ENCODE peak calls at places on chromosome X, in nine cellular contexts. One of them, this sample, is unnamed.

GRCh38 chrX:151019837-151020236 is 36.7 kb downstream of the HMGB3 start:
- DNase-seq in body of pancreas: no peak
- DNase-seq in bronchial epithelial cell: peak; percentile 74
- DNase-seq in NB4: no peak
- DNase-seq in GM23248: peak; percentile 55
- DNase-seq in astrocyte of the spinal cord: no peak
- DNase-seq in lower lobe of right lung: no peak
- DNase-seq in ovary: no peak
- DNase-seq in brain microvascular endothelial cell: peak; percentile 4
- DNase-seq in this sample: no peak

GRCh38 chrX:119757979-119758681 is at the start of gene SOWAHD:
- DNase-seq in bronchial epithelial cell: peak; percentile 6
- DNase-seq in body of pancreas: peak; percentile 47
- DNase-seq in brain microvascular endothelial cell: no peak
- DNase-seq in ovary: peak; percentile 33
- DNase-seq in GM23248: peak; percentile 49
- DNase-seq in astrocyte of the spinal cord: no peak
- DNase-seq in NB4: peak; percentile 78
- DNase-seq in lower lobe of right lung: peak; percentile 63
- DNase-seq in this sample: peak; percentile 77

GRCh38 chrX:73944582-73944947 is 359.4 kb upstream of the ZCCHC13 start:
- DNase-seq in GM23248: peak; percentile 40
- DNase-seq in brain microvascular endothelial cell: no peak
- DNase-seq in ovary: no peak
- DNase-seq in body of pancreas: no peak
- DNase-seq in astrocyte of the spinal cord: no peak
- DNase-seq in bronchial epithelial cell: no peak
- DNase-seq in NB4: no peak
- DNase-seq in lower lobe of right lung: no peak
- DNase-seq in this sample: no peak

GRCh38 chrX:45142185-45142584 is 58.5 kb downstream of the DIPK2B start:
- DNase-seq in astrocyte of the spinal cord: no peak
- DNase-seq in NB4: no peak
- DNase-seq in bronchial epithelial cell: no peak
- DNase-seq in GM23248: no peak
- DNase-seq in body of pancreas: no peak
- DNase-seq in brain microvascular endothelial cell: no peak
- DNase-seq in ovary: no peak
- DNase-seq in lower lobe of right lung: no peak
- DNase-seq in this sample: no peak

GRCh38 chrX:23845316-23845932 is 62.3 kb downstream of the APOO start:
- DNase-seq in NB4: peak; percentile 20
- DNase-seq in ovary: no peak
- DNase-seq in bronchial epithelial cell: peak; percentile 34
- DNase-seq in GM23248: no peak
- DNase-seq in astrocyte of the spinal cord: peak; percentile 5
- DNase-seq in body of pancreas: peak; percentile 17
- DNase-seq in lower lobe of right lung: no peak
- DNase-seq in brain microvascular endothelial cell: no peak
- DNase-seq in this sample: no peak

GRCh38 chrX:134484039-134484438 is 24.1 kb downstream of the HPRT1 start:
- DNase-seq in NB4: peak; percentile 59
- DNase-seq in lower lobe of right lung: no peak
- DNase-seq in ovary: no peak
- DNase-seq in brain microvascular endothelial cell: no peak
- DNase-seq in astrocyte of the spinal cord: peak; percentile 65
- DNase-seq in bronchial epithelial cell: peak; percentile 65
- DNase-seq in GM23248: peak; percentile 45
- DNase-seq in body of pancreas: no peak
- DNase-seq in this sample: no peak

GRCh38 chrX:137424679-137425078 is 141.2 kb upstream of the ZIC3 start:
- DNase-seq in NB4: no peak
- DNase-seq in ovary: no peak
- DNase-seq in lower lobe of right lung: no peak
- DNase-seq in bronchial epithelial cell: no peak
- DNase-seq in GM23248: no peak
- DNase-seq in body of pancreas: no peak
- DNase-seq in brain microvascular endothelial cell: no peak
- DNase-seq in astrocyte of the spinal cord: no peak
- DNase-seq in this sample: no peak

GRCh38 chrX:147920161-147920666 is 8.5 kb downstream of the FMR1 start:
- DNase-seq in ovary: no peak
- DNase-seq in brain microvascular endothelial cell: no peak
- DNase-seq in astrocyte of the spinal cord: no peak
- DNase-seq in lower lobe of right lung: no peak
- DNase-seq in GM23248: no peak
- DNase-seq in body of pancreas: no peak
- DNase-seq in bronchial epithelial cell: no peak
- DNase-seq in NB4: no peak
- DNase-seq in this sample: no peak

GRCh38 chrX:110462957-110463356 is 104.3 kb downstream of the RTL9 start:
- DNase-seq in bronchial epithelial cell: no peak
- DNase-seq in GM23248: peak; percentile 14
- DNase-seq in lower lobe of right lung: no peak
- DNase-seq in brain microvascular endothelial cell: no peak
- DNase-seq in astrocyte of the spinal cord: no peak
- DNase-seq in ovary: no peak
- DNase-seq in body of pancreas: no peak
- DNase-seq in NB4: no peak
- DNase-seq in this sample: no peak

GRCh38 chrX:15549189-15550012 is 48.8 kb downstream of the BMX start:
- DNase-seq in bronchial epithelial cell: no peak
- DNase-seq in lower lobe of right lung: no peak
- DNase-seq in astrocyte of the spinal cord: no peak
- DNase-seq in ovary: no peak
- DNase-seq in NB4: peak; percentile 9
- DNase-seq in brain microvascular endothelial cell: no peak
- DNase-seq in GM23248: no peak
- DNase-seq in body of pancreas: no peak
- DNase-seq in this sample: no peak

GRCh38 chrX:126552313-126553022 is at the start of gene DCAF12L1:
- DNase-seq in NB4: no peak
- DNase-seq in bronchial epithelial cell: no peak
- DNase-seq in GM23248: no peak
- DNase-seq in astrocyte of the spinal cord: no peak
- DNase-seq in brain microvascular endothelial cell: no peak
- DNase-seq in body of pancreas: no peak
- DNase-seq in lower lobe of right lung: no peak
- DNase-seq in ovary: peak; percentile 47
- DNase-seq in this sample: peak; percentile 79

GRCh38 chrX:51435101-51435500 is 61.3 kb downstream of the NUDT11 start:
- DNase-seq in body of pancreas: no peak
- DNase-seq in astrocyte of the spinal cord: no peak
- DNase-seq in GM23248: no peak
- DNase-seq in ovary: no peak
- DNase-seq in bronchial epithelial cell: peak; percentile 4
- DNase-seq in NB4: no peak
- DNase-seq in lower lobe of right lung: no peak
- DNase-seq in brain microvascular endothelial cell: no peak
- DNase-seq in this sample: no peak

DNA sequence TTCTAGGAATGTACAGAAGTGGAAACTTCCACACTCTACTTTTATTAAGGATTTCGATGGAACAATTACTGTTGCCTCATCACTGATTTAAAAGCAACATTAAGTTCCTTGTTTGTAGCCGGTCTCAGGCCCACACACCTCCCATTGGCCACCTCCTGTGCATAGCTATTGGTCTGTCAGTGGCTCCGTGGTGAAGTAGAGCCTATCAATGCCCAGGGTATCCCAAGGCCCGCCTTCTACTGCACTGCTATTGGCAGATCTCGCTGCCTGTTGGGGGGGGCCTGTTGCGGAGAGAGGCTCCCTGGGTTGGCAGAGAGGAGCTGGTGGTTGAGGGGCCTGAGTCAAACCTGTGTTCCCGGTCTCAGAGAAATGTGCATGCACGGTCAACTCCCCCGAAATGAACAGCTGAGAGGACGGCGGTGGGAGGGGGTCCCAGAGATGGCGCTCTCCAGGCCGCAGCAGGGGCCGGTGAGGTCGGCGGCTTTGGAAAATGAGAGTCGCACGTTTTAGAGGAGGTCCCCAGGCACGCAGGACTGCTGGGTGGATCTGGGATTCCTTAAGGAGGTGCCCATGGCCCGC is 4.9 kb upstream of the ARAF start:
- DNase-seq in NB4: peak; percentile 45
- DNase-seq in brain microvascular endothelial cell: peak; percentile 92
- DNase-seq in GM23248: peak; percentile 93
- DNase-seq in body of pancreas: peak; percentile 92
- DNase-seq in ovary: peak; percentile 84
- DNase-seq in lower lobe of right lung: peak; percentile 90
- DNase-seq in astrocyte of the spinal cord: peak; percentile 93
- DNase-seq in bronchial epithelial cell: peak; percentile 86
- DNase-seq in this sample: peak; percentile 95
- H3K4me3 ChIP-seq in NB4: no peak overlapping the region
- H3K4me3 ChIP-seq in brain microvascular endothelial cell: peak overlapping the region; percentile 58
- H3K4me3 ChIP-seq in GM23248: peak overlapping the region; percentile 74
- H3K4me3 ChIP-seq in body of pancreas: no peak overlapping the region
- H3K4me3 ChIP-seq in ovary: peak overlapping the region; percentile 34
- H3K4me3 ChIP-seq in lower lobe of right lung: peak overlapping the region; percentile 51
- H3K4me3 ChIP-seq in astrocyte of the spinal cord: peak overlapping the region; percentile 43
- H3K4me3 ChIP-seq in bronchial epithelial cell: peak overlapping the region; percentile 51
- H3K4me3 ChIP-seq in this sample: peak overlapping the region; percentile 61

DNA sequence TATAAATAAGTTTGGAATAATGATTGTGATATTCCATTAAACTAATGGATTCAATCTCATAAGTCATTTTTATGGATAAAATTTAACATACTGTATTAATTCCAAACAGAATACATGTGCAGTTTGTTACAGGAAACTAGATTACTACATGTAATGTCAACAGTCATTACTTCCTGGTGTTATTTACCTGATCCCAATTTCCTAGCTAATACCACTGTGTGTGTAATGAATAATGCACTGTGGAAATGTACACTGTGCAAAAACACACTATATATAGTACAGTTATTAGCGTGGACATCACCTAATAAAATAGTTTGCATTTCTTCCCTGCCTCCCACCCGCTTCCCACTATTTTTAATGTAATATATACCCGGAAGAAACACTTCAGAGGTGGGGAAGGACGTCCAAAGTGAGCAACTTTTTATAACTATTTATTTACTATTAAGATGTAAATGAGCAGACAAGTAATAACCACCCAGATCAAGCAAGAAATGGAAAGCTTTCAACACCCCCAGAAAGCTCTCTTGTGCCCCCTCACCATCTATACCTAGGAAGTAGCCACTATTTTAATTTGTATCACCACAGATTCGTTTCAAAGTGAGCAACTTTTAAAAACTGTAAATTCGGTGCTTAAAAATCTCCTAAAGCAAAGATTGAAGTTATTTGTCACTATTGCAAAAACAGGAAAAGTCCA is 219.1 kb downstream of the THOC2 start:
- DNase-seq in GM23248: no peak
- DNase-seq in astrocyte of the spinal cord: no peak
- DNase-seq in lower lobe of right lung: no peak
- DNase-seq in brain microvascular endothelial cell: no peak
- DNase-seq in body of pancreas: no peak
- DNase-seq in ovary: no peak
- DNase-seq in bronchial epithelial cell: no peak
- DNase-seq in NB4: no peak
- DNase-seq in this sample: no peak
- H3K4me3 ChIP-seq in GM23248: no peak overlapping the region
- H3K4me3 ChIP-seq in astrocyte of the spinal cord: no peak overlapping the region
- H3K4me3 ChIP-seq in lower lobe of right lung: no peak overlapping the region
- H3K4me3 ChIP-seq in brain microvascular endothelial cell: no peak overlapping the region
- H3K4me3 ChIP-seq in body of pancreas: no peak overlapping the region
- H3K4me3 ChIP-seq in ovary: no peak overlapping the region
- H3K4me3 ChIP-seq in bronchial epithelial cell: peak overlapping the region; percentile 32
- H3K4me3 ChIP-seq in NB4: no peak overlapping the region
- H3K4me3 ChIP-seq in this sample: no peak overlapping the region

DNA sequence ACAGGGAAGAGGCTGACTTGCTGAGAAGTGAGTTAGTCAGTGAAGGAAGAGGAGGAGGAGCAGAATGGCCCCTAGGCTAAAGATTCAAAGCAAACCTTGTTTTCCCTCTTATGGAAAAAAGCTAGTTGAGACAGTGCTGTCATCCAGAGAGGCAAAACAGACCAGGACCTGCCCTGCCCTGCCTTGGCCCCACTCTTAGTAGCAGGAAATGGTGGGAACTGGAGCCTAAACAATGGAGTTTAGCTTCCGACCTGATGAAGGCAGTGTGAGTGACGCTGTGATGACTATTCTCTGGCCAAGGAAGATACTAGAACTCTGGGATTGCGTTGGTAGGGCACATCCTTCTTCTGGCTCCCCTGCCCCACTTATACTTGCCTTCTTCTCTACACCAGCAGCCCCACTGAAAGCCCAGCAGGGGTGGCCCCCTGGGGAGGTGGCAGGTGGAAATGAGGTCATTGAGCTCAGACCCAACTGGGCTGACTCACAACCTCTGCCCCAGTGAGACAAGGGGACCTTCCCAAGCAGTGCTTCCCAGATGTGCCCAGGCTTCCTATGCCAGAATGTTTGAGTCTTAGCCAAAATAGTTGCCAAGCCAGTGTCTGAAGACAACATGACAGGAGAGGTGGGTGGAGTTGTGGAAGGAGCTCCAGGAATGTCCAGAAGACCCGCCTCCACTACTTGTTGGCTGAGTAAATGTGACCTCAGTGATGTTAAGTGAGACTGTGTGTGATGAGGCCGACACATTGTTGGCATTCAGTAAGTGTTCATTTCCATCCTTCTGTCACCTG is 38.8 kb downstream of the MSN start:
- DNase-seq in lower lobe of right lung: no peak
- DNase-seq in ovary: no peak
- DNase-seq in body of pancreas: peak; percentile 15
- DNase-seq in brain microvascular endothelial cell: peak; percentile 46
- DNase-seq in NB4: peak; percentile 57
- DNase-seq in astrocyte of the spinal cord: peak; percentile 54
- DNase-seq in bronchial epithelial cell: peak; percentile 88
- DNase-seq in GM23248: peak; percentile 83
- DNase-seq in this sample: no peak
- H3K4me3 ChIP-seq in lower lobe of right lung: no peak overlapping the region
- H3K4me3 ChIP-seq in ovary: no peak overlapping the region
- H3K4me3 ChIP-seq in body of pancreas: no peak overlapping the region
- H3K4me3 ChIP-seq in brain microvascular endothelial cell: no peak overlapping the region
- H3K4me3 ChIP-seq in NB4: no peak overlapping the region
- H3K4me3 ChIP-seq in astrocyte of the spinal cord: no peak overlapping the region
- H3K4me3 ChIP-seq in bronchial epithelial cell: no peak overlapping the region
- H3K4me3 ChIP-seq in GM23248: no peak overlapping the region
- H3K4me3 ChIP-seq in this sample: no peak overlapping the region

DNA sequence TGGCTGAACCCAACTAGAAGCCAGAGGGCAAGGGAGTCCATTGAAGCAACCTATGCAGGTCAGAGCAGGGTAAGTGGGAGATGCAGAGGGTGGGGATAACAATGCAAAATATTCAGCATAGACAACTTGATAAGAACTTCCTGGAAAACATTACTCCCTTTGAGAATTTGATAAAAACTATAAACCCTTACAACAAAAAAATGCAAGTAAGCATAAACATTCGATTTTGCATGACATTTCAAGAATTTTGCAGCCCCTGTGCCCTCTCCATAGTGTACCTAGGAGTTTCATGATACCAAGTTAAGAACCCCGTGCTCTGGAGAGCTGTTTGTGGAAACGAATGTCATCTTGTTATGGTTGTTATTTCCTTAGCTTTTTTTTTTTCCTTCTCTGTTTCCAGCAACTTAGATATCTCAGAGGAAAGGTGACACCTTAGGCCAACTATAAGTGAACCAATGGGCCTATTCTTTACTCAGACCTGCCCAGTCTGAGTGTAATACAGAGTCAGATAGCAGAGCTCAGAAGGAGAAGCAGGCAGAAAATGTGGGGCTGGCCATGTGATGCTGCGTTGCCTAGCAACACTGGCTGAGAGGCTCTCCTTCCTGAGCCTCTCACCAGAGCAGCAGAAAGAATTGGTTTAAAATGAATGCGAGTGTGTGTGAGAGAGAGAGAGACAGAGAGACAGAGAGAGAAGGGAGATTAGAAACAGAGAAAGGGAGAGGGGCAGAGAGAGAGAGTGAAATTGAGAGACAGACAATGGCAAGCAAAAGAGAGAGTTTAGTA is 36.7 kb upstream of the GABRQ start:
- DNase-seq in brain microvascular endothelial cell: peak; percentile 1
- DNase-seq in lower lobe of right lung: no peak
- DNase-seq in bronchial epithelial cell: no peak
- DNase-seq in astrocyte of the spinal cord: no peak
- DNase-seq in NB4: no peak
- DNase-seq in GM23248: no peak
- DNase-seq in body of pancreas: no peak
- DNase-seq in ovary: no peak
- DNase-seq in this sample: no peak
- H3K4me3 ChIP-seq in brain microvascular endothelial cell: no peak overlapping the region
- H3K4me3 ChIP-seq in lower lobe of right lung: no peak overlapping the region
- H3K4me3 ChIP-seq in bronchial epithelial cell: no peak overlapping the region
- H3K4me3 ChIP-seq in astrocyte of the spinal cord: no peak overlapping the region
- H3K4me3 ChIP-seq in NB4: no peak overlapping the region
- H3K4me3 ChIP-seq in GM23248: no peak overlapping the region
- H3K4me3 ChIP-seq in body of pancreas: no peak overlapping the region
- H3K4me3 ChIP-seq in ovary: no peak overlapping the region
- H3K4me3 ChIP-seq in this sample: no peak overlapping the region

This sample was measured in testis.